ENCODE peak calls at places on chromosomes 13 and 19, in eight cellular contexts. R is choroid plexus epithelial cell; C is activated naive CD4-positive, alpha-beta T cell treated with anti-CD3 and anti-CD28 coated beads for 36 hours; J is stimulated activated CD4-positive, alpha-beta T cell treated with anti-CD3 and anti-CD28 coated beads, Interleukin-15, amount 100 ng/mL, for 1 hour; E is HEK293T; A is lung microvascular endothelial cell; Z is heart left ventricle; D is NCI-H69. U is an unnamed sample.

GRCh38 chr19:35347171-35347929 is at the start of gene FFAR1:
- DNase-seq in R (no peak), C (peak; percentile 91), J (peak; percentile 22), E (no peak), A (no peak), Z (no peak), D (no peak), U (no peak)

GRCh38 chr19:38685666-38686529 is 38.4 kb downstream of the ACTN4 start:
- DNase-seq in R (peak; percentile 79), C (peak; percentile 23), J (no peak), E (peak; percentile 59), A (peak; percentile 92), Z (no peak), D (peak; percentile 82), U (no peak)

GRCh38 chr19:46533085-46534081 is 37.7 kb upstream of the PNMA8B start:
- DNase-seq in R (peak; percentile 9), C (no peak), J (no peak), E (no peak), A (no peak), Z (no peak), D (peak; percentile 18), U (no peak)

GRCh38 chr19:12777217-12778019 is 2.1 kb upstream of the HOOK2 start:
- DNase-seq in R (peak; percentile 82), C (peak; percentile 85), J (peak; percentile 78), E (peak; percentile 76), A (peak; percentile 86), Z (peak; percentile 88), D (peak; percentile 94), U (peak; percentile 58)

GRCh38 chr19:56139847-56140582 is 1.1 kb upstream of the ZNF444 start:
- DNase-seq in R (peak; percentile 11), C (peak; percentile 17), J (no peak), E (no peak), A (no peak), Z (no peak), D (no peak), U (no peak)

GRCh38 chr19:54206030-54206830 is 5.6 kb downstream of the RPS9 start:
- DNase-seq in R (no peak), C (no peak), J (no peak), E (no peak), A (no peak), Z (no peak), D (no peak), U (no peak)

GRCh38 chr19:45640849-45641273 is 1.7 kb upstream of the EML2 start:
- DNase-seq in R (no peak), C (peak; percentile 72), J (no peak), E (peak; percentile 56), A (no peak), Z (no peak), D (no peak), U (no peak)

GRCh38 chr13:65999441-65999840 is 1230.7 kb downstream of the PCDH9 start:
- DNase-seq in R (no peak), C (no peak), J (no peak), E (no peak), A (no peak), Z (no peak), D (no peak), U (no peak)

GRCh38 chr19:37346091-37346490 is 24.8 kb upstream of the ZNF527 start:
- DNase-seq in R (no peak), C (no peak), J (no peak), E (no peak), A (no peak), Z (no peak), D (no peak), U (no peak)

GRCh38 chr19:57830071-57830602 is at the start of gene ZNF587B:
- DNase-seq in R (peak; percentile 84), C (peak; percentile 56), J (peak; percentile 25), E (peak; percentile 13), A (peak; percentile 71), Z (peak; percentile 83), D (peak; percentile 55), U (no peak)

GRCh38 chr19:5127710-5128109 is 158.8 kb downstream of the KDM4B start:
- DNase-seq in R (no peak), C (no peak), J (no peak), E (no peak), A (no peak), Z (no peak), D (no peak), U (no peak)

GRCh38 chr19:16154557-16154956 is 11.1 kb downstream of the HSH2D start:
- DNase-seq in R (no peak), C (no peak), J (no peak), E (no peak), A (no peak), Z (no peak), D (no peak), U (no peak)

GRCh38 chr19:5774921-5775320 is 9.6 kb downstream of the PRR22 start:
- DNase-seq in R (no peak), C (no peak), J (no peak), E (no peak), A (no peak), Z (no peak), D (no peak), U (no peak)

GRCh38 chr19:14116525-14116917 is 1.0 kb downstream of the PRKACA start:
- DNase-seq in R (no peak), C (no peak), J (no peak), E (no peak), A (no peak), Z (no peak), D (no peak), U (no peak)

GRCh38 chr13:68944272-68944671 is 1163.4 kb upstream of the ATXN8OS start:
- DNase-seq in R (no peak), C (no peak), J (no peak), E (no peak), A (no peak), Z (no peak), D (no peak), U (no peak)

GRCh38 chr19:35352448-35353304 is 5.0 kb downstream of the FFAR1 start:
- DNase-seq in R (peak; percentile 91), C (peak; percentile 85), J (peak; percentile 34), E (peak; percentile 82), A (peak; percentile 71), Z (peak; percentile 69), D (peak; percentile 75), U (no peak)

GRCh38 chr13:71672527-71672926 is 194.5 kb downstream of the DACH1 start:
- DNase-seq in R (peak; percentile 61), C (no peak), J (no peak), E (peak; percentile 37), A (peak; percentile 46), Z (no peak), D (peak; percentile 44), U (no peak)

GRCh38 chr19:2547033-2547680 is 71.2 kb downstream of the GADD45B start:
- DNase-seq in R (no peak), C (no peak), J (no peak), E (no peak), A (no peak), Z (no peak), D (no peak), U (no peak)

GRCh38 chr13:93328943-93329342 is 102.3 kb downstream of the GPC6 start:
- DNase-seq in R (peak; percentile 41), C (no peak), J (no peak), E (no peak), A (no peak), Z (no peak), D (no peak), U (no peak)

GRCh38 chr13:43986395-43986794 is 106.7 kb downstream of the LACC1 start:
- DNase-seq in R (no peak), C (no peak), J (no peak), E (no peak), A (no peak), Z (peak; percentile 37), D (peak; percentile 75), U (no peak)

GRCh38 chr19:18700501-18701249 is 17.2 kb downstream of the CRTC1 start:
- DNase-seq in R (peak; percentile 54), C (peak; percentile 81), J (peak; percentile 54), E (peak; percentile 88), A (peak; percentile 39), Z (peak; percentile 91), D (peak; percentile 98), U (peak; percentile 43)

GRCh38 chr19:45322311-45322710 is 364 bp downstream of the CKM start:
- DNase-seq in R (no peak), C (no peak), J (no peak), E (no peak), A (no peak), Z (peak; percentile 41), D (peak; percentile 92), U (no peak)

GRCh38 chr19:18477042-18477760 is 39.3 kb upstream of the ISYNA1 start:
- DNase-seq in R (peak; percentile 56), C (no peak), J (no peak), E (no peak), A (no peak), Z (no peak), D (no peak), U (no peak)

GRCh38 chr13:64078480-64078936 is 2662.9 kb upstream of the PCDH20 start:
- DNase-seq in R (no peak), C (no peak), J (no peak), E (no peak), A (no peak), Z (no peak), D (peak; percentile 27), U (no peak)